ENCODE peak calls at places on chromosomes 3 and 15, in six cellular contexts. One of them, this sample, is unnamed.

GRCh38 chr3:109072208-109072607 is 45.7 kb downstream of the MORC1 start:
- DNase-seq in cardiac muscle cell: no peak
- DNase-seq in bronchial epithelial cell: no peak
- DNase-seq in GM13977: no peak
- DNase-seq in CD4-positive, alpha-beta T cell: no peak
- DNase-seq in mucosa of descending colon: no peak
- DNase-seq in this sample: no peak

GRCh38 chr3:172707967-172708366 is 2.9 kb downstream of the NCEH1 start:
- DNase-seq in GM13977: no peak
- DNase-seq in bronchial epithelial cell: peak; percentile 29
- DNase-seq in cardiac muscle cell: peak; percentile 70
- DNase-seq in CD4-positive, alpha-beta T cell: no peak
- DNase-seq in mucosa of descending colon: no peak
- DNase-seq in this sample: no peak

GRCh38 chr3:66149269-66149668 is 71.5 kb upstream of the SLC25A26 start:
- DNase-seq in cardiac muscle cell: no peak
- DNase-seq in CD4-positive, alpha-beta T cell: no peak
- DNase-seq in mucosa of descending colon: no peak
- DNase-seq in GM13977: no peak
- DNase-seq in bronchial epithelial cell: no peak
- DNase-seq in this sample: no peak

GRCh38 chr3:179464296-179465092 is 13.2 kb upstream of the GNB4 start:
- DNase-seq in GM13977: no peak
- DNase-seq in cardiac muscle cell: no peak
- DNase-seq in CD4-positive, alpha-beta T cell: no peak
- DNase-seq in bronchial epithelial cell: no peak
- DNase-seq in mucosa of descending colon: no peak
- DNase-seq in this sample: no peak

GRCh38 chr3:58685641-58686040 is 19.1 kb upstream of the FAM3D start:
- DNase-seq in GM13977: no peak
- DNase-seq in bronchial epithelial cell: no peak
- DNase-seq in CD4-positive, alpha-beta T cell: no peak
- DNase-seq in mucosa of descending colon: no peak
- DNase-seq in cardiac muscle cell: no peak
- DNase-seq in this sample: no peak

GRCh38 chr3:86787091-86787490 is 203.9 kb downstream of the VGLL3 start:
- DNase-seq in bronchial epithelial cell: peak; percentile 12
- DNase-seq in mucosa of descending colon: no peak
- DNase-seq in GM13977: no peak
- DNase-seq in CD4-positive, alpha-beta T cell: no peak
- DNase-seq in cardiac muscle cell: peak; percentile 53
- DNase-seq in this sample: no peak

GRCh38 chr3:27486328-27486727 is 2.1 kb upstream of the SLC4A7 start:
- DNase-seq in CD4-positive, alpha-beta T cell: no peak
- DNase-seq in cardiac muscle cell: no peak
- DNase-seq in GM13977: no peak
- DNase-seq in bronchial epithelial cell: no peak
- DNase-seq in mucosa of descending colon: no peak
- DNase-seq in this sample: no peak

GRCh38 chr15:68186671-68187397 is 18.3 kb downstream of the CALML4 start:
- DNase-seq in GM13977: no peak
- DNase-seq in CD4-positive, alpha-beta T cell: no peak
- DNase-seq in bronchial epithelial cell: peak; percentile 30
- DNase-seq in mucosa of descending colon: no peak
- DNase-seq in cardiac muscle cell: peak; percentile 76
- DNase-seq in this sample: no peak

GRCh38 chr15:91916051-91916450 is 62.5 kb downstream of the SLCO3A1 start:
- DNase-seq in mucosa of descending colon: no peak
- DNase-seq in cardiac muscle cell: no peak
- DNase-seq in GM13977: no peak
- DNase-seq in CD4-positive, alpha-beta T cell: no peak
- DNase-seq in bronchial epithelial cell: no peak
- DNase-seq in this sample: no peak

GRCh38 chr3:148723591-148723990 is 25.9 kb downstream of the AGTR1 start:
- DNase-seq in cardiac muscle cell: peak; percentile 32
- DNase-seq in GM13977: no peak
- DNase-seq in mucosa of descending colon: no peak
- DNase-seq in bronchial epithelial cell: peak; percentile 21
- DNase-seq in CD4-positive, alpha-beta T cell: no peak
- DNase-seq in this sample: no peak

GRCh38 chr15:77821188-77821958 is 188.7 kb upstream of the LINGO1 start:
- DNase-seq in cardiac muscle cell: peak; percentile 72
- DNase-seq in mucosa of descending colon: peak; percentile 74
- DNase-seq in GM13977: peak; percentile 83
- DNase-seq in bronchial epithelial cell: peak; percentile 42
- DNase-seq in CD4-positive, alpha-beta T cell: peak; percentile 3
- DNase-seq in this sample: peak; percentile 48

GRCh38 chr3:30455840-30456239 is 150.6 kb upstream of the TGFBR2 start:
- DNase-seq in CD4-positive, alpha-beta T cell: no peak
- DNase-seq in GM13977: no peak
- DNase-seq in mucosa of descending colon: no peak
- DNase-seq in cardiac muscle cell: peak; percentile 97
- DNase-seq in bronchial epithelial cell: no peak
- DNase-seq in this sample: no peak

GRCh38 chr15:28956491-28956890 is 70.7 kb downstream of the APBA2 start:
- DNase-seq in CD4-positive, alpha-beta T cell: no peak
- DNase-seq in cardiac muscle cell: no peak
- DNase-seq in bronchial epithelial cell: no peak
- DNase-seq in mucosa of descending colon: no peak
- DNase-seq in GM13977: no peak
- DNase-seq in this sample: no peak
- TF ChIP-seq CTCF in CD4-positive, alpha-beta T cell: no peak
- TF ChIP-seq CTCF in cardiac muscle cell: no peak
- TF ChIP-seq CTCF in bronchial epithelial cell: no peak
- TF ChIP-seq CTCF in mucosa of descending colon: no peak
- TF ChIP-seq CTCF in GM13977: no peak
- TF ChIP-seq CTCF in this sample: no peak

DNA sequence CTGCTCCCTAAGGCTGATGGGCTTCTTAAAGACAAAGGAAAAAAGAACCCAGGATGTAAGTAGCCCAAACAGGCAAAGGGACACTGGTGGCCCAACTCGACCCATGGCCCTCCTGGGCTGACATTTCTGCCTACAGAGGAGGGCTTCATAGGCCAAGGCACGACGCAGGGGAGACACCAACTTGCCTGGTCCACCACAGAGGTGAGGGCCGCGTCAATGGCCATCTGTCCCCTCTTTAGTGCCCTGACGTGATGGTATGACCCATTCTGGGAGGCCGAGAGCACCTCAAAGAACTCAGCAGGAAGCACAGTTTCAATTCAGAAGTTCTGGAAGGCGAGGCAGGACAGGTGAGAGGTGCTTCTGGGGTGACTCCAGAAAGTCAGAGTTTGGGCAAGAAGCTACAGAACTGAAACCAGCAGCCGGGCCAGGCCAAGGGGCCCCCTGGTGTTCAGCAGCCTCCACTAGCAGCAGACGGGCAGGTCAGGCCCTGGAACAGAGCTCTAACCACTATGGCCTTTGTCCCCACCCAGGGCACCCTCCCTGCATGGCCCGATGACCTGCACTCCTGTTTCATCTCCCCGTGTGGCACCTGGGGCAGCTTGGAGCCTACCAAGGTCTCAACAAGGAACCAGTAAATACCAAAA is 45.1 kb downstream of the HMCES start:
- DNase-seq in bronchial epithelial cell: no peak
- DNase-seq in mucosa of descending colon: no peak
- DNase-seq in GM13977: peak; percentile 70
- DNase-seq in cardiac muscle cell: no peak
- DNase-seq in CD4-positive, alpha-beta T cell: no peak
- DNase-seq in this sample: no peak
- TF ChIP-seq CTCF in bronchial epithelial cell: peak; percentile 17
- TF ChIP-seq CTCF in mucosa of descending colon: no peak
- TF ChIP-seq CTCF in GM13977: peak; percentile 56
- TF ChIP-seq CTCF in cardiac muscle cell: no peak
- TF ChIP-seq CTCF in CD4-positive, alpha-beta T cell: no peak
- TF ChIP-seq CTCF in this sample: no peak

GRCh38 chr3:51391075-51391565 is at the start of gene RBM15B:
- DNase-seq in GM13977: peak; percentile 99
- DNase-seq in mucosa of descending colon: peak; percentile 99
- DNase-seq in cardiac muscle cell: peak; percentile 98
- DNase-seq in CD4-positive, alpha-beta T cell: peak; percentile 98
- DNase-seq in bronchial epithelial cell: peak; percentile 84
- DNase-seq in this sample: peak; percentile 97

GRCh38 chr3:51390186-51390585 is 899 bp upstream of the RBM15B start:
- DNase-seq in GM13977: no peak
- DNase-seq in bronchial epithelial cell: no peak
- DNase-seq in cardiac muscle cell: no peak
- DNase-seq in CD4-positive, alpha-beta T cell: no peak
- DNase-seq in mucosa of descending colon: peak; percentile 27
- DNase-seq in this sample: no peak

GRCh38 chr3:51391566-51392300 is 648 bp downstream of the RBM15B start:
- DNase-seq in CD4-positive, alpha-beta T cell: peak; percentile 53
- DNase-seq in GM13977: peak; percentile 66
- DNase-seq in mucosa of descending colon: peak; percentile 67
- DNase-seq in cardiac muscle cell: peak; percentile 53
- DNase-seq in bronchial epithelial cell: no peak
- DNase-seq in this sample: peak; percentile 32

GRCh38 chr3:51389423-51390183 is 1.5 kb upstream of the RBM15B start:
- DNase-seq in mucosa of descending colon: peak; percentile 61
- DNase-seq in cardiac muscle cell: peak; percentile 65
- DNase-seq in CD4-positive, alpha-beta T cell: peak; percentile 47
- DNase-seq in GM13977: peak; percentile 66
- DNase-seq in bronchial epithelial cell: no peak
- DNase-seq in this sample: peak; percentile 37

DNA sequence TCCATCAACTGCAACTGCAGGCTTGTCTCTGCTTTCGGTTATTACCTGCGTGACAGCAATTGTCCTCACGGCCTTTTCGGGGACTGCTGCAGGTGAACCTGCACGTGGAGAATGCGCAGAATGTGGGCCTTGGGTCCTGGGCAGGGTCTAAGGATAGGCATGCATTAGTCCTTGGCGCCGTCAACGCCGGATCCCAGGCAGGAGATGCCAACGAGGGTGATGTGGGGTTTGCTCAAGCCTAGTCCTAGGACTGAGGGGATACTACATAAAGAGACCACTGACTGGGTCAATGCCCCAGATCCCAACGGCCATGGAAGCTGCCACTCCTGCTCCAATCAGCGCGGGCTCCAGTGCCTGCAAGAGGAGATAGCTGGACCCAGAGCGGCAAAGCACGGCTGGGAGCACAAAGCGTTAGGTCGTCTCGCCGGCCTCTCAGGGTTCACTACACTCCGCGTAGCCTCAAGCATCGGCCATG is 448 bp upstream of the RBM15B start:
- DNase-seq in bronchial epithelial cell: no peak
- DNase-seq in cardiac muscle cell: no peak
- DNase-seq in GM13977: no peak
- DNase-seq in CD4-positive, alpha-beta T cell: no peak
- DNase-seq in mucosa of descending colon: no peak
- DNase-seq in this sample: no peak
- TF ChIP-seq CTCF in bronchial epithelial cell: no peak
- TF ChIP-seq CTCF in cardiac muscle cell: no peak
- TF ChIP-seq CTCF in GM13977: no peak
- TF ChIP-seq CTCF in CD4-positive, alpha-beta T cell: peak; percentile 86
- TF ChIP-seq CTCF in mucosa of descending colon: no peak
- TF ChIP-seq CTCF in this sample: peak; percentile 87

DNA sequence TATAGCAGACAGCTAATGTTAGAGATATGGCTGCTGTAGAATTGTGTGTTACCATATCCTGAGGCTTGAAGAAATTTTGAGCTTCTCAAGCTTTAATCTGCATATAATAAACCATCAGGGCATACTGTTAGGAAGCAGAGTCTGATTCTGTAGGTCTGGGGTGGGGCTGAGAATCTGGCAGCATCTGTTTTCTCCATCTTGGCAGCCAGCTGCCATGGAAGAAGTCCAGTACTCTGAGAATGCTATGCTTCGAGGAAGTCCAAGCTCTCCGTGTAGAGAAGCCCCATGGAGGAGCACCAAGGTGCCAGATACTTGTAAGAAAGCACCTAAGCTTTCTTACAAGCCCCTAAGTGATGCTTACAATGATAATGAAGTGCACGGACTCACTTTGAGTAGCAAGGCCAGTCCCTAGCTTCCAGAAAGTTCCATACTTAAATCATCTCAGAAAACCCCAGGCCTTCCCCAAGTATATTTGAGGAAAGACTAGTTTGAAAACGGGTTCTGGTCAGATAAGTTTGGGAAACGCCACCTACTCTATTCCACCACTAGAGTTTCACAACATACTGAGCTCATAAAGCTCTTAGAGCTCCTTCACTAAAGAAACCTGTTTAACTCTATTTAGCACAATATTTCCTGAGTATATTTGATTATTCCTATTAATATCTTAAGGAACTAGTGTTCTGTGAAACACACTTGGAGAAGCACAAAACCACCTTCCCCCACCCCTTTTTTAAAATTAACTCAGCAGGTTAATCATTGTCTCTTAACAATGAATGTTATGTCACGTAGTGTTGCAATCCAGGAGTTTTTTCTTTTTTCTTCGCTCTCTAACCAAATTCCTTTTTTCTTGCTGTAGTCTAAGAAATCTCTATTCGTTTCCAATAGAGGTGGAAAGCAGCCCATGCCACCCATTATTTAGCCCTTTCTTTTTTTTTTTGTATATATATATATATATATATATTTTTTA is 59.9 kb upstream of the RASGRP1 start:
- DNase-seq in mucosa of descending colon: no peak
- DNase-seq in CD4-positive, alpha-beta T cell: no peak
- DNase-seq in GM13977: no peak
- DNase-seq in cardiac muscle cell: peak; percentile 3
- DNase-seq in bronchial epithelial cell: peak; percentile 28
- DNase-seq in this sample: no peak
- TF ChIP-seq CTCF in mucosa of descending colon: no peak
- TF ChIP-seq CTCF in CD4-positive, alpha-beta T cell: no peak
- TF ChIP-seq CTCF in GM13977: no peak
- TF ChIP-seq CTCF in cardiac muscle cell: no peak
- TF ChIP-seq CTCF in bronchial epithelial cell: no peak
- TF ChIP-seq CTCF in this sample: no peak

DNA sequence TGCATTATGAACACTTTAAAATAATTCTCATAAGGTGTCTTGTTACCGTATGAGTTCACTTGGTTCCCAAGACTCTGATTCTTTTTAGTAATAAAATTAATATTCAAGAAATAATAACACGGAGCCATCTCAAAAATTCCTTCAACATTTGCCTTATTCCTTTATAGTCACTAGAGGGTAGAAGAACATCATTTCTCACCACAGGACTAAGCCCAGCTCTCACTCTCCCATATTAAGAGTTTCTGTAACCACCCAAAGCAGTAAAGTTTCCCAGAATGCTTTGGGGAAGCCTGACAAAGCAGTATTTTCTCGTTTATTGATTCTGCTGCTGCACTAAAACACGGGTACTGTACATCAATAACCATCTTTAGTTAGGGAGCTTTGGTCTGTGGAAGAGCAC is 114.9 kb downstream of the MCTP2 start:
- DNase-seq in bronchial epithelial cell: no peak
- DNase-seq in cardiac muscle cell: peak; percentile 6
- DNase-seq in GM13977: no peak
- DNase-seq in mucosa of descending colon: no peak
- DNase-seq in CD4-positive, alpha-beta T cell: no peak
- DNase-seq in this sample: no peak
- TF ChIP-seq CTCF in bronchial epithelial cell: no peak
- TF ChIP-seq CTCF in cardiac muscle cell: no peak
- TF ChIP-seq CTCF in GM13977: no peak
- TF ChIP-seq CTCF in mucosa of descending colon: no peak
- TF ChIP-seq CTCF in CD4-positive, alpha-beta T cell: no peak
- TF ChIP-seq CTCF in this sample: no peak